ENCODE peak calls at places on chromosomes 4 and X, in ten cellular contexts. X is activated CD4-positive, CD25-positive, alpha-beta regulatory T cell treated with anti-CD3 and anti-CD28 coated beads, Interleukin-2, amount 50 U/mL, for 72 hours; C is left cardiac atrium; O is hepatocyte; S is ELR; M is NCI-H1092 treated with DMSO at 0.1 percent for 48 hours; Q is RCC 7860; R is stimulated activated CD4-positive, alpha-beta T cell treated with anti-CD3 and anti-CD28 coated beads, TNF-alpha, amount 100 ng/mL, for 1 hour; P is heart left ventricle; E is sciatic nerve. F is an unnamed sample.

GRCh38 chrX:72028701-72029470 is 102.8 kb downstream of the RTL5 start:
- DNase-seq in X (no peak), C (no peak), O (no peak), S (no peak), M (no peak), Q (no peak), R (no peak), P (no peak), E (no peak), F (no peak)

GRCh38 chr4:174869334-174869733 is 40.3 kb upstream of the GLRA3 start:
- DNase-seq in X (no peak), C (no peak), O (no peak), S (peak), M (no peak), Q (peak), R (no peak), P (no peak), E (no peak), F (no peak)

GRCh38 chr4:186067757-186068385 is 1.1 kb upstream of the TLR3 start:
- DNase-seq in X (no peak), C (peak), O (peak), S (peak), M (peak), Q (peak), R (peak), P (peak), E (peak), F (peak)

GRCh38 chr4:75030028-75030427 is 97.1 kb downstream of the PARM1 start:
- DNase-seq in X (no peak), C (no peak), O (no peak), S (no peak), M (no peak), Q (no peak), R (no peak), P (no peak), E (no peak), F (no peak)

GRCh38 chr4:80926891-80927290 is 103.6 kb upstream of the BMP3 start:
- DNase-seq in X (no peak), C (no peak), O (no peak), S (no peak), M (no peak), Q (no peak), R (no peak), P (no peak), E (no peak), F (no peak)

GRCh38 chr4:46505131-46505530 is 115.2 kb upstream of the GABRA2 start:
- DNase-seq in X (no peak), C (no peak), O (no peak), S (no peak), M (no peak), Q (no peak), R (no peak), P (no peak), E (no peak), F (no peak)

GRCh38 chr4:134320048-134320447 is 118.5 kb upstream of the PABPC4L start:
- DNase-seq in X (no peak), C (no peak), O (no peak), S (peak), M (no peak), Q (no peak), R (no peak), P (no peak), E (no peak), F (no peak)

GRCh38 chrX:154333837-154334271 is 38.3 kb downstream of the TKTL1 start:
- DNase-seq in X (no peak), C (no peak), O (no peak), S (peak), M (no peak), Q (no peak), R (no peak), P (peak), E (no peak), F (no peak)

GRCh38 chr4:3305610-3306371 is 13.0 kb downstream of the RGS12 start:
- DNase-seq in X (peak), C (peak), O (no peak), S (peak), M (no peak), Q (no peak), R (no peak), P (no peak), E (peak), F (no peak)

GRCh38 chr4:23890369-23891063 is 669 bp upstream of the PPARGC1A start:
- DNase-seq in X (no peak), C (no peak), O (no peak), S (peak), M (no peak), Q (no peak), R (no peak), P (no peak), E (no peak), F (no peak)

GRCh38 chr4:97367878-97368277 is 775.4 kb downstream of the STPG2 start:
- DNase-seq in X (no peak), C (no peak), O (peak), S (peak), M (no peak), Q (peak), R (no peak), P (no peak), E (no peak), F (no peak)

GRCh38 chr4:184074989-184075388 is 142.7 kb downstream of the ENPP6 start:
- DNase-seq in X (no peak), C (no peak), O (no peak), S (no peak), M (no peak), Q (no peak), R (no peak), P (no peak), E (no peak), F (no peak)

GRCh38 chr4:148214529-148215166 is 227.6 kb downstream of the NR3C2 start:
- DNase-seq in X (no peak), C (peak), O (no peak), S (peak), M (no peak), Q (no peak), R (no peak), P (peak), E (no peak), F (peak)

GRCh38 chr4:51895816-51896408 is 53.0 kb downstream of the DCUN1D4 start:
- DNase-seq in X (peak), C (peak), O (peak), S (peak), M (peak), Q (peak), R (peak), P (peak), E (peak), F (no peak)

GRCh38 chr4:178356725-178357124 is 914.5 kb upstream of the AGA start:
- DNase-seq in X (no peak), C (no peak), O (no peak), S (peak), M (no peak), Q (no peak), R (no peak), P (no peak), E (no peak), F (no peak)

GRCh38 chr4:78846258-78846657 is 70.1 kb downstream of the BMP2K start:
- DNase-seq in X (no peak), C (no peak), O (no peak), S (no peak), M (no peak), Q (no peak), R (no peak), P (no peak), E (no peak), F (no peak)

GRCh38 chrX:50618788-50619558 is 148.3 kb upstream of the DGKK start:
- DNase-seq in X (no peak), C (peak), O (no peak), S (no peak), M (no peak), Q (no peak), R (no peak), P (no peak), E (no peak), F (no peak)